ENCODE peak calls at places on chromosomes 5 and 9, in six cellular contexts. J is uterus, U is AG10803, R is NCI-H2029 treated with DMSO at 0.1 percent for 48 hours, O is A172, K is GOT3. N is an unnamed sample.

GRCh38 chr5:35819656-35820055 is 37.0 kb upstream of the IL7R start:
- DNase-seq in K (no peak), J (no peak), O (no peak), R (no peak), U (no peak), N (no peak)

GRCh38 chr5:7000316-7000715 is 287.1 kb downstream of the TENT4A start:
- DNase-seq in R (no peak), J (no peak), K (no peak), O (no peak), U (no peak), N (no peak)

GRCh38 chr5:76765249-76765648 is 49.3 kb downstream of the F2R start:
- DNase-seq in R (no peak), J (no peak), K (no peak), U (peak), O (no peak), N (no peak)

GRCh38 chr9:129714393-129715051 is 38.3 kb downstream of the PTGES start:
- DNase-seq in O (no peak), J (no peak), K (no peak), R (no peak), U (peak), N (no peak)

GRCh38 chr5:18420711-18421110 is 786.5 kb downstream of the TAF11L14 start:
- DNase-seq in U (no peak), R (no peak), K (no peak), J (no peak), O (no peak), N (no peak)

GRCh38 chr9:79023134-79023577 is 548.6 kb upstream of the TLE4 start:
- DNase-seq in O (peak), K (no peak), R (no peak), J (no peak), U (peak), N (no peak)

GRCh38 chr5:105752801-105753200 is 1917.9 kb downstream of the EFNA5 start:
- DNase-seq in O (peak), R (no peak), U (no peak), J (no peak), K (no peak), N (no peak)

GRCh38 chr5:171355302-171355724 is 32.3 kb upstream of the NPM1 start:
- DNase-seq in K (no peak), O (no peak), J (no peak), R (no peak), U (no peak), N (no peak)

GRCh38 chr9:35605336-35606137 is 475 bp downstream of the TESK1 start:
- DNase-seq in K (no peak), U (no peak), R (no peak), O (no peak), J (peak), N (no peak)

GRCh38 chr5:66666778-66667177 is 70.6 kb downstream of the MAST4 start:
- DNase-seq in U (no peak), R (peak), K (no peak), O (no peak), J (no peak), N (no peak)

GRCh38 chr5:133831506-133832224 is 136.8 kb downstream of the C5orf15 start:
- DNase-seq in K (no peak), R (no peak), J (no peak), O (peak), U (peak), N (no peak)

GRCh38 chr9:3874472-3875370 is 348.9 kb upstream of the RFX3 start:
- DNase-seq in U (no peak), O (peak), J (no peak), R (no peak), K (no peak), N (no peak)